ENCODE peak calls at places on chromosomes 5 and 9, in four cellular contexts. L, V, F and C are unnamed samples.

GRCh38 chr5:77563475-77563874 is 71.4 kb upstream of the WDR41 start:
- DNase-seq in L (no peak), V (no peak), F (no peak), C (no peak)

GRCh38 chr5:97979740-97980139 is 793.7 kb upstream of the RGMB start:
- DNase-seq in L (no peak), V (no peak), F (no peak), C (no peak)

GRCh38 chr5:55438931-55439477 is 95.8 kb downstream of the PLPP1 start:
- DNase-seq in L (no peak), V (no peak), F (no peak), C (no peak)

GRCh38 chr5:122680623-122681350 is 94.1 kb upstream of the SNX2 start:
- DNase-seq in L (no peak), V (no peak), F (no peak), C (no peak)

GRCh38 chr9:127588740-127589506 is 23.2 kb upstream of the STXBP1 start:
- DNase-seq in L (no peak), V (no peak), F (no peak), C (peak; percentile 55)

GRCh38 chr5:72268753-72269410 is 51.2 kb downstream of the MRPS27 start:
- DNase-seq in L (no peak), V (peak; percentile 39), F (peak; percentile 19), C (peak; percentile 62)

GRCh38 chr9:131980267-131980916 is 99.3 kb downstream of the MED27 start:
- DNase-seq in L (no peak), V (no peak), F (no peak), C (no peak)

GRCh38 chr9:123414921-123415592 is 59.1 kb downstream of the CRB2 start:
- DNase-seq in L (no peak), V (no peak), F (no peak), C (no peak)

GRCh38 chr9:22446950-22447606 is 454 bp downstream of the DMRTA1 start:
- DNase-seq in L (peak; percentile 79), V (peak; percentile 69), F (peak; percentile 83), C (peak; percentile 71)

GRCh38 chr5:153211052-153211451 is 279.4 kb upstream of the GRIA1 start:
- DNase-seq in L (no peak), V (no peak), F (no peak), C (no peak)

GRCh38 chr5:125455041-125455440 is 708.6 kb upstream of the ZNF608 start:
- DNase-seq in L (no peak), V (no peak), F (no peak), C (no peak)

GRCh38 chr5:74316064-74316586 is 324.4 kb downstream of the ENC1 start:
- DNase-seq in L (no peak), V (peak; percentile 58), F (no peak), C (no peak)

GRCh38 chr5:155530046-155530445 is 516.5 kb downstream of the KIF4B start:
- DNase-seq in L (no peak), V (no peak), F (no peak), C (no peak)

GRCh38 chr5:136012041-136012804 is 16.6 kb upstream of the TGFBI start:
- DNase-seq in L (no peak), V (no peak), F (no peak), C (no peak)

GRCh38 chr5:73061593-73061992 is 58.8 kb upstream of the TMEM171 start:
- DNase-seq in L (no peak), V (no peak), F (no peak), C (no peak)

GRCh38 chr5:132086277-132086794 is 12.7 kb downstream of the CSF2 start:
- DNase-seq in L (no peak), V (peak; percentile 48), F (peak; percentile 79), C (no peak)

GRCh38 chr5:91641730-91642350 is 258.7 kb upstream of the ARRDC3 start:
- DNase-seq in L (no peak), V (no peak), F (no peak), C (no peak)

GRCh38 chr5:126122942-126123341 is 300.3 kb upstream of the GRAMD2B start:
- DNase-seq in L (no peak), V (no peak), F (no peak), C (no peak)

GRCh38 chr5:110053205-110053604 is 363.5 kb downstream of the MAN2A1 start:
- DNase-seq in L (no peak), V (no peak), F (no peak), C (no peak)

GRCh38 chr5:135075621-135076585 is 41.9 kb upstream of the PITX1 start:
- DNase-seq in L (no peak), V (no peak), F (no peak), C (no peak)

GRCh38 chr5:135456238-135457099 is 4.3 kb upstream of the TIFAB start:
- DNase-seq in L (peak; percentile 85), V (peak; percentile 60), F (peak; percentile 55), C (no peak)

GRCh38 chr9:81373294-81373693 is 316.1 kb downstream of the TLE1 start:
- DNase-seq in L (no peak), V (no peak), F (no peak), C (no peak)

GRCh38 chr9:134863306-134863902 is 17.2 kb upstream of the FCN2 start:
- DNase-seq in L (no peak), V (peak; percentile 4), F (no peak), C (no peak)

GRCh38 chr5:157689942-157690689 is 18.8 kb downstream of the C5orf52 start:
- DNase-seq in L (no peak), V (no peak), F (no peak), C (no peak)

GRCh38 chr5:149062371-149063016 is 368 bp downstream of the SH3TC2 start:
- DNase-seq in L (no peak), V (no peak), F (peak; percentile 26), C (peak; percentile 55)

GRCh38 chr5:179698935-179699639 is at the start of gene CANX:
- DNase-seq in L (no peak), V (no peak), F (no peak), C (no peak)

GRCh38 chr9:95192631-95193030 is 124.9 kb downstream of the FANCC start:
- DNase-seq in L (no peak), V (no peak), F (no peak), C (no peak)

GRCh38 chr9:136043386-136044054 is 51.6 kb downstream of the NACC2 start:
- DNase-seq in L (no peak), V (no peak), F (no peak), C (no peak)

GRCh38 chr9:18605763-18606162 is 131.8 kb downstream of the ADAMTSL1 start:
- DNase-seq in L (no peak), V (no peak), F (peak; percentile 66), C (peak; percentile 36)

GRCh38 chr5:172939045-172939444 is 20.2 kb upstream of the RPL26L1 start:
- DNase-seq in L (no peak), V (no peak), F (peak; percentile 34), C (no peak)

GRCh38 chr9:134592018-134592818 is 49.4 kb upstream of the COL5A1 start:
- DNase-seq in L (no peak), V (no peak), F (no peak), C (no peak)

GRCh38 chr5:101364469-101364868 is 461.4 kb upstream of the ST8SIA4 start:
- DNase-seq in L (no peak), V (no peak), F (no peak), C (peak; percentile 17)

GRCh38 chr5:29170609-29171008 is 2022.9 kb upstream of the CDH6 start:
- DNase-seq in L (no peak), V (no peak), F (no peak), C (no peak)

GRCh38 chr9:123475407-123475806 is 119.4 kb downstream of the CRB2 start:
- DNase-seq in L (no peak), V (no peak), F (no peak), C (no peak)

GRCh38 chr9:33107762-33108161 is 31.3 kb upstream of the SMU1 start:
- DNase-seq in L (no peak), V (no peak), F (no peak), C (no peak)

GRCh38 chr9:118640836-118641557 is 728.2 kb downstream of the BRINP1 start:
- DNase-seq in L (no peak), V (no peak), F (no peak), C (no peak)

GRCh38 chr5:155189476-155189875 is 175.9 kb downstream of the KIF4B start:
- DNase-seq in L (no peak), V (no peak), F (no peak), C (no peak)

GRCh38 chr5:154364845-154365244 is 81.0 kb upstream of the SAP30L start:
- DNase-seq in L (no peak), V (no peak), F (no peak), C (no peak)

GRCh38 chr5:140545606-140546005 is 1.9 kb upstream of the EIF4EBP3 start:
- DNase-seq in L (no peak), V (no peak), F (no peak), C (no peak)
- H3K27ac ChIP-seq in L (peak overlapping the region; percentile 5), V (no peak overlapping the region), F (no peak overlapping the region), C (no peak overlapping the region)

GRCh38 chr5:112883192-112883591 is 22.1 kb downstream of the SRP19 start:
- DNase-seq in L (no peak), V (no peak), F (no peak), C (no peak)

GRCh38 chr5:112876362-112876761 is 15.3 kb downstream of the SRP19 start:
- DNase-seq in L (no peak), V (no peak), F (no peak), C (no peak)

GRCh38 chr5:112880219-112880964 is 19.3 kb downstream of the SRP19 start:
- DNase-seq in L (no peak), V (no peak), F (no peak), C (no peak)

DNA sequence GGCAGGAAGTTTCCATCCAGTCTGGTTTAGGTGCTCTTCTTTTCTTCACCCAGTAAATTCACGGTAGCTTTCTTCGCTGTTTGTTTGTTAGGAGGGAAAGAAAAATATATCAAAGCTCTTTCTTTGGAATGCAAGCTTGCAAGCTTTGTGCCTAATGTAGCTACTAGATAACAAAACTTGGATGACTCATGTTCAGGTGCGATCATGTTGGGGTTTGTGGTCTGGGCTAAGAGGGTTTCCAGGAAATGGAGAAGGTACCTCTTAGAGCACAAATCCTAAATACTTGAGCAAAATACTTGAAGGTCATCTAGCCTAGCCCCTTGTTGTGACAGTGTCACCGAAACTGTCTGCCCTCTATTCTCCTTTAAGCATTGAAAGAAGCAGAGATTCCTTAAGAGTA is 17.7 kb downstream of the SRP19 start:
- DNase-seq in L (no peak), V (no peak), F (no peak), C (no peak)
- H3K27ac ChIP-seq in L (no peak overlapping the region), V (no peak overlapping the region), F (no peak overlapping the region), C (no peak overlapping the region)

GRCh38 chr5:14776640-14777039 is 94.9 kb downstream of the ANKH start:
- DNase-seq in L (no peak), V (no peak), F (no peak), C (peak; percentile 49)
- H3K27ac ChIP-seq in L (no peak overlapping the region), V (no peak overlapping the region), F (no peak overlapping the region), C (no peak overlapping the region)

DNA sequence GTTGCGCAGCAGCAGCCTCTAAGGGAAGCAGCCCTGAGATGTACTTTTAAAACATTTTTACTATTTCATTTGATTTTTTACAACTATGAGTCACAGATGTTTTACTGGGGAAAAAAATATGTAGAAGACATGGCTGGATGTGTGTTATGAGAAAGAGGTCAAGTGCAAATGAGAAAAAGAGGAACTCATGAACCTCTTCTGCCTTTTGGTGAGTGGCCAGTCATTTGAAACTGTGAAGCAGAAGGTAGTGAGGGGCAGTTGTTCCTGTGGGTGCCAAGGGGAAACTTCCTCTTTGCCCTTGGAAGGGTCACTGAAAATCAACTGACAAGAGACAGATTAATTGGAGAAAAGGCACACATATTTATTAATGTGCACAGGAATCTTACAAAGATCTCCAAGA is 31.3 kb upstream of the SYK start:
- DNase-seq in L (no peak), V (no peak), F (no peak), C (no peak)
- H3K27ac ChIP-seq in L (no peak overlapping the region), V (no peak overlapping the region), F (no peak overlapping the region), C (no peak overlapping the region)